ENCODE peak calls at places on chromosomes 7 and 10, in six cellular contexts. M is stomach, U is cardiac muscle cell, J is mammary epithelial cell, Y is tibial nerve, E is HFF-Myc. P is an unnamed sample.

GRCh38 chr10:21260793-21261149 is 264.7 kb downstream of the SKIDA1 start:
- DNase-seq in M (no peak), U (no peak), J (no peak), E (no peak), Y (no peak), P (no peak)

GRCh38 chr7:112550468-112551060 is 69.8 kb downstream of the LSMEM1 start:
- DNase-seq in U (peak; percentile 49), E (peak; percentile 45), Y (no peak), J (peak; percentile 60), M (no peak), P (peak; percentile 20)

GRCh38 chr10:132234860-132235259 is 48.1 kb downstream of the DPYSL4 start:
- DNase-seq in M (no peak), J (no peak), U (no peak), E (no peak), Y (no peak), P (no peak)

GRCh38 chr10:77836299-77836820 is 90.2 kb downstream of the DLG5 start:
- DNase-seq in E (no peak), U (peak; percentile 8), Y (peak; percentile 23), J (peak; percentile 49), M (peak; percentile 57), P (peak; percentile 93)

GRCh38 chr7:151742713-151743480 is 134.0 kb downstream of the PRKAG2 start:
- DNase-seq in J (no peak), U (no peak), E (no peak), M (no peak), Y (no peak), P (no peak)

GRCh38 chr7:84614821-84615506 is 420.4 kb upstream of the SEMA3A start:
- DNase-seq in Y (no peak), U (no peak), E (no peak), M (no peak), J (peak; percentile 11), P (no peak)

GRCh38 chr7:101947899-101948298 is 130.5 kb downstream of the CUX1 start:
- DNase-seq in E (no peak), Y (no peak), J (no peak), U (peak; percentile 80), M (peak; percentile 77), P (no peak)

GRCh38 chr7:102912742-102913141 is at the start of gene LRRC17:
- DNase-seq in Y (no peak), M (no peak), J (no peak), E (peak; percentile 85), U (peak; percentile 82), P (no peak)

GRCh38 chr7:66265566-66265965 is 60.4 kb downstream of the TPST1 start:
- DNase-seq in J (no peak), U (peak; percentile 17), Y (no peak), M (no peak), E (no peak), P (no peak)

GRCh38 chr10:99667108-99667751 is 7.9 kb downstream of the ENTPD7 start:
- DNase-seq in J (peak; percentile 91), Y (no peak), U (no peak), M (no peak), E (no peak), P (no peak)

GRCh38 chr7:18555120-18555519 is 59.6 kb downstream of the HDAC9 start:
- DNase-seq in E (no peak), Y (no peak), M (no peak), U (no peak), J (no peak), P (no peak)

GRCh38 chr7:77199008-77199966 is at the start of gene FGL2:
- DNase-seq in U (peak; percentile 33), Y (peak; percentile 55), M (peak; percentile 42), E (no peak), J (peak; percentile 17), P (peak; percentile 77)

GRCh38 chr10:80204801-80205477 is 398 bp downstream of the ANXA11 start:
- DNase-seq in M (peak; percentile 48), Y (no peak), E (no peak), U (peak; percentile 33), J (no peak), P (no peak)

GRCh38 chr7:140605337-140605736 is 35.3 kb downstream of the DENND2A start:
- DNase-seq in M (no peak), E (no peak), J (no peak), Y (no peak), U (no peak), P (no peak)

GRCh38 chr7:129271500-129272355 is 46.9 kb downstream of the AHCYL2 start:
- DNase-seq in E (peak; percentile 22), Y (no peak), U (peak; percentile 41), M (peak; percentile 39), J (peak; percentile 54), P (peak; percentile 46)

GRCh38 chr7:151520419-151521229 is 929 bp upstream of the RHEB start:
- DNase-seq in Y (peak; percentile 28), U (no peak), J (no peak), M (peak; percentile 57), E (no peak), P (peak; percentile 37)

GRCh38 chr7:99374121-99375064 is at the start of gene ARPC1B:
- DNase-seq in Y (peak; percentile 67), E (no peak), J (peak; percentile 71), U (peak; percentile 83), M (peak; percentile 87), P (peak; percentile 57)

GRCh38 chr7:134016223-134016941 is 110.8 kb upstream of the LRGUK start:
- DNase-seq in E (no peak), U (peak; percentile 65), M (peak; percentile 30), J (peak; percentile 11), Y (no peak), P (no peak)

GRCh38 chr10:100579261-100579660 is 43.5 kb downstream of the HIF1AN start:
- DNase-seq in E (no peak), M (no peak), J (no peak), Y (no peak), U (no peak), P (no peak)

GRCh38 chr7:111392976-111393762 is 169.1 kb downstream of the IMMP2L start:
- DNase-seq in E (no peak), J (peak; percentile 26), Y (no peak), U (no peak), M (no peak), P (no peak)

DNA sequence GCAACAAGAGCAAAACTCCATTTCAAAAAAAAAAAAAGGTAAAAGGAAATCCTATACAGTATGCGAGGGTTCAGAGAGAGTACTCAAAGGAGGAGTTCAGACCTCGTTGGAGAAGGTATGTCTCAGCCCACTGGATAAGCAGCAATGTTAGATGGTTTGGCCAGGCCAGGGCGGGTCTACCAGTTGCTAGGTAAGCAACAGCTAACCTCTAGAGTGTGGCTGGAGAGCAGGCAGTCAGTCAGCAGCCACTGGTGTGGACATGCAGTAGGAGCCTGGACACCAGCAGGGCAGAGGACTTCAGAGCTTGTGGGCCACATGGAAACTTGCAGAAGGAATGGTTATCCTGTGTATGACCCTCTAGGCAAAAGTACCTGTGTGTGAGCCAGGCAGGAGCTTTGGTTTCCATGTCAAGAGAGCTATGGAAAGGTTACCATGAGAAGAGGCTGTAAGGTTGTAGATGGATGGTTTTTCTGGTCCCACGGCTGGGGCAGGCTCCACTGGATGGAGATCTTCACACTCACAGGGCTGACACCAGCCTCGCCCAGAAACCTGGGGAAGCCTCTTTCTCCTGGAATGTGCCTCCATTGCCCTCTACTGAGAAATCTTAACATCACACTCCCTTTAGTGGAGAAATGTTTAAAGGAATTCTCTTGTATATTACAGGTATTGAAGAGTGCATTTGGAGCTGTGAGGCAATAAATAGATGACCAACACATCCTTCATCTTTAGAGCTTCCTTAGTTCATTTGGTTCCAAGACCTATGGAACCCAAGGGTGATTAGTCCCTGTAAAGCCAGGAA is 63.6 kb downstream of the CCDC186 start:
- DNase-seq in E (no peak), M (no peak), Y (no peak), J (peak; percentile 39), U (peak; percentile 6), P (no peak)
- TF ChIP-seq CTCF in E (peak; percentile 18), M (no peak), Y (no peak), J (peak; percentile 51), U (peak; percentile 18), P (no peak)

DNA sequence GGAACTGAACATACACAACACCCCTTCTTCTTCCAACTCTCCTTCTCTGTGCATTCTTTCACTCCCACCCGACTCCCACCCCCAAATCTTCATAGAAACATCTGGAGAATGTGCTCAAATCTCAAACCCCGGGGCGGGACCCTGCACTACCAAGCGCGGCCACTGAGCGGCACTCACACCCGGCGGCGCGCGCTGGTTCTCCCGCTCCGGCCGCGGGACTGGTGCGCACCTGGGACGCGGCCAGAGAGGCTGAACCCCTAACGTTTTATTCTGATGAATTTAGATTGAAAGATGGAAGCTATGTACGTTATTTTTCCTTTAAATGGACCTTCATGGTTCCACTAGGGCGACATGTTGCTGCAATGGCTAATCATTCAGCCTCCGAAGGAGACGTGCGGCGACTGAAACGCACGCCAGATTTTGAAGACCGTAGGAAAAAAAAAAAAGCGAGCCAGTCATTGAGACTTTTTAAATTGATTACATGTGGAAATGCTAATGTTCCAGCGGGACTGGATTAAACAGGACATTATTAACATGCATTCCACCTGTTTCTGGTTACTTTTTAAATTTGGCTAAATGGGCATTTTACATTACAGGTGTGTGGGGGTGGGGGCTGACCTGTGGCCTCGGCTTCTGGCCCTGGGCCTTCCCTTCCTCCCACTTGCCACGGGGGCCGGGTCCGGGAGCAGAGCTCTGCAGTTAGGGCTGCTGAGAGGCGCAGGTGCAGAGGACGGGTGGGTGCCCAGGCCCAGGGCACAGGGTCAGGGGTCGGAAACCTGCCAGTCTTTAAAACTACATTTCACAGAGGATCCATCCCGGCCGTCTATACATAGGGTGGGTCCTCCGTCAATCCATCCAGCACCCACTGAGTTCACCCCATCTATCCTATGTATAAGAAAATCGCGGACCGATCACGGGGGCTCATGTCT is 106.8 kb upstream of the INSIG1 start:
- DNase-seq in M (peak; percentile 72), Y (peak; percentile 49), U (peak; percentile 66), E (no peak), J (no peak), P (no peak)
- TF ChIP-seq CTCF in M (peak; percentile 80), Y (peak; percentile 87), U (peak; percentile 87), E (peak; percentile 87), J (peak; percentile 94), P (no peak)

DNA sequence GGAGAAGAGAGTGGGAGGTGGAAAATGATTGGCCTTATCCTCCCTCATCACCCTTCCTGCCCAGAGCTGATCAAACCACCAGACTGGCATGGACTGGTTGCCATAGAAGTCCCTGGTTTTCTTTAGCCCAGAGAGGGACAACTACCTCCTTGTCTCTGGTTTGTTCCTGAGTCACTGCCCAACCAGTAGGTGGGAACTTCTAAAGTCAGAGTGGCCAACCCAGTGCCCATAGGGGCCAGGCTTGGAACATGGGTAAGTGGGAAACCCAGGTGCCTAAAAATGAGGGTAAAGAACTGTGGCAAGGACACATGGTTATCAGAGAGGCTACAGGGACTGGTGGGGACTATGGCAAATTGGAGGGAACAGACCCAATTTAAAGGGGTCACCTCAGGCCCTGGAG is 63.8 kb downstream of the FAM241B start:
- DNase-seq in U (no peak), M (no peak), Y (no peak), E (no peak), J (no peak), P (no peak)
- TF ChIP-seq CTCF in U (no peak), M (no peak), Y (no peak), E (no peak), J (no peak), P (no peak)

GRCh38 chr10:110671788-110672579 is 27.8 kb downstream of the RBM20 start:
- DNase-seq in E (no peak), U (peak; percentile 84), M (peak; percentile 70), Y (no peak), J (peak; percentile 50), P (peak; percentile 92)
- TF ChIP-seq CTCF in E (peak; percentile 94), U (peak; percentile 96), M (peak; percentile 60), Y (peak; percentile 89), J (peak; percentile 90), P (peak; percentile 31)

DNA sequence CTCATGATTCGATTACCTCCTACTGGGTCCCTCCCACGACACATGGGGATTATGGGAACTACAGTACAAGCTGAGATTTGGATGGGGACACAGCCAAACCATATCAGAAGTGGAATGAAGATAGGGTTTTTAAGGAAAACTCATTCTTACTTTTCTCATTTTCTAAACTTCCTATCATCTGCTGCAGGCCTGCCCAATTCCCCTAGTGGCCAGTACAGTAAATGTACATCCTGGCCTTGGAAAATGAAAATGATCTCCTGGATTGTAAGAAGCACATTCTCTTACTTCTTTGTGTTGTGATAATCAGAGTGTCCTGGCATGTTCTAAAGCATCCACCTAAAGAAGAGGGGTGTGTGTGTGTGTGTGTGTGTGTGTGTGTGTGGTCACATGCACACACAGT is 421.7 kb downstream of the LRMDA start:
- DNase-seq in E (no peak), M (no peak), Y (no peak), U (no peak), J (no peak), P (no peak)
- TF ChIP-seq CTCF in E (peak; percentile 52), M (no peak), Y (peak; percentile 31), U (peak; percentile 49), J (peak; percentile 47), P (no peak)

P was measured in lower leg skin.